ENCODE peak calls at places on chromosome 2, in nine cellular contexts. One of them, this sample, is unnamed.

GRCh38 chr2:156892449-156893335 is 364.8 kb upstream of the GALNT5 start:
- DNase-seq in A673: peak; percentile 61
- DNase-seq in left ventricle myocardium inferior: no peak
- DNase-seq in psoas muscle: no peak
- DNase-seq in amygdala: no peak
- DNase-seq in tibial nerve: peak; percentile 7
- DNase-seq in stimulated activated CD4-positive, alpha-beta T cell treated with anti-CD3 and anti-CD28 coated beads, TNF-alpha, amount 100 ng/mL, for 4 hours: no peak
- DNase-seq in neural crest cell: peak; percentile 9
- DNase-seq in stimulated activated CD8-positive, alpha-beta memory T cell treated with anti-CD3 and anti-CD28 coated beads, Interleukin-12 subunit alpha, Interleukin-12 subunit beta, amount 100 ng/mL, for 4 hours: no peak
- DNase-seq in this sample: peak; percentile 58

GRCh38 chr2:234479465-234479864 is 17.4 kb downstream of the ARL4C start:
- DNase-seq in stimulated activated CD8-positive, alpha-beta memory T cell treated with anti-CD3 and anti-CD28 coated beads, Interleukin-12 subunit alpha, Interleukin-12 subunit beta, amount 100 ng/mL, for 4 hours: no peak
- DNase-seq in neural crest cell: no peak
- DNase-seq in psoas muscle: no peak
- DNase-seq in tibial nerve: no peak
- DNase-seq in A673: no peak
- DNase-seq in stimulated activated CD4-positive, alpha-beta T cell treated with anti-CD3 and anti-CD28 coated beads, TNF-alpha, amount 100 ng/mL, for 4 hours: no peak
- DNase-seq in left ventricle myocardium inferior: no peak
- DNase-seq in amygdala: no peak
- DNase-seq in this sample: no peak

GRCh38 chr2:230129343-230129742 is 60.6 kb upstream of the SLC16A14 start:
- DNase-seq in tibial nerve: no peak
- DNase-seq in amygdala: no peak
- DNase-seq in left ventricle myocardium inferior: no peak
- DNase-seq in A673: no peak
- DNase-seq in stimulated activated CD4-positive, alpha-beta T cell treated with anti-CD3 and anti-CD28 coated beads, TNF-alpha, amount 100 ng/mL, for 4 hours: no peak
- DNase-seq in stimulated activated CD8-positive, alpha-beta memory T cell treated with anti-CD3 and anti-CD28 coated beads, Interleukin-12 subunit alpha, Interleukin-12 subunit beta, amount 100 ng/mL, for 4 hours: no peak
- DNase-seq in psoas muscle: no peak
- DNase-seq in neural crest cell: no peak
- DNase-seq in this sample: no peak

GRCh38 chr2:88841224-88841929 is 149.9 kb downstream of the RPIA start:
- DNase-seq in tibial nerve: no peak
- DNase-seq in left ventricle myocardium inferior: no peak
- DNase-seq in amygdala: no peak
- DNase-seq in stimulated activated CD4-positive, alpha-beta T cell treated with anti-CD3 and anti-CD28 coated beads, TNF-alpha, amount 100 ng/mL, for 4 hours: no peak
- DNase-seq in stimulated activated CD8-positive, alpha-beta memory T cell treated with anti-CD3 and anti-CD28 coated beads, Interleukin-12 subunit alpha, Interleukin-12 subunit beta, amount 100 ng/mL, for 4 hours: no peak
- DNase-seq in neural crest cell: no peak
- DNase-seq in A673: no peak
- DNase-seq in psoas muscle: no peak
- DNase-seq in this sample: no peak

GRCh38 chr2:240224676-240225075 is 84.2 kb upstream of the OTOS start:
- DNase-seq in stimulated activated CD8-positive, alpha-beta memory T cell treated with anti-CD3 and anti-CD28 coated beads, Interleukin-12 subunit alpha, Interleukin-12 subunit beta, amount 100 ng/mL, for 4 hours: no peak
- DNase-seq in left ventricle myocardium inferior: no peak
- DNase-seq in A673: no peak
- DNase-seq in psoas muscle: no peak
- DNase-seq in neural crest cell: no peak
- DNase-seq in tibial nerve: no peak
- DNase-seq in stimulated activated CD4-positive, alpha-beta T cell treated with anti-CD3 and anti-CD28 coated beads, TNF-alpha, amount 100 ng/mL, for 4 hours: no peak
- DNase-seq in amygdala: no peak
- DNase-seq in this sample: peak; percentile 93

GRCh38 chr2:39379643-39380524 is 57.2 kb downstream of the MAP4K3 start:
- DNase-seq in tibial nerve: peak; percentile 65
- DNase-seq in stimulated activated CD4-positive, alpha-beta T cell treated with anti-CD3 and anti-CD28 coated beads, TNF-alpha, amount 100 ng/mL, for 4 hours: no peak
- DNase-seq in neural crest cell: no peak
- DNase-seq in A673: peak; percentile 63
- DNase-seq in psoas muscle: no peak
- DNase-seq in stimulated activated CD8-positive, alpha-beta memory T cell treated with anti-CD3 and anti-CD28 coated beads, Interleukin-12 subunit alpha, Interleukin-12 subunit beta, amount 100 ng/mL, for 4 hours: no peak
- DNase-seq in amygdala: no peak
- DNase-seq in left ventricle myocardium inferior: no peak
- DNase-seq in this sample: peak; percentile 79

GRCh38 chr2:240425236-240425615 is 10.2 kb upstream of the GPC1 start:
- DNase-seq in neural crest cell: no peak
- DNase-seq in amygdala: no peak
- DNase-seq in tibial nerve: no peak
- DNase-seq in stimulated activated CD4-positive, alpha-beta T cell treated with anti-CD3 and anti-CD28 coated beads, TNF-alpha, amount 100 ng/mL, for 4 hours: no peak
- DNase-seq in psoas muscle: no peak
- DNase-seq in A673: no peak
- DNase-seq in stimulated activated CD8-positive, alpha-beta memory T cell treated with anti-CD3 and anti-CD28 coated beads, Interleukin-12 subunit alpha, Interleukin-12 subunit beta, amount 100 ng/mL, for 4 hours: no peak
- DNase-seq in left ventricle myocardium inferior: no peak
- DNase-seq in this sample: peak; percentile 7

GRCh38 chr2:156769802-156770201 is 333.6 kb downstream of the GPD2 start:
- DNase-seq in stimulated activated CD4-positive, alpha-beta T cell treated with anti-CD3 and anti-CD28 coated beads, TNF-alpha, amount 100 ng/mL, for 4 hours: no peak
- DNase-seq in amygdala: no peak
- DNase-seq in psoas muscle: no peak
- DNase-seq in A673: no peak
- DNase-seq in tibial nerve: no peak
- DNase-seq in neural crest cell: no peak
- DNase-seq in stimulated activated CD8-positive, alpha-beta memory T cell treated with anti-CD3 and anti-CD28 coated beads, Interleukin-12 subunit alpha, Interleukin-12 subunit beta, amount 100 ng/mL, for 4 hours: no peak
- DNase-seq in left ventricle myocardium inferior: no peak
- DNase-seq in this sample: no peak

GRCh38 chr2:129396980-129397599 is 582.4 kb upstream of the RAB6C start:
- DNase-seq in A673: peak; percentile 54
- DNase-seq in neural crest cell: no peak
- DNase-seq in psoas muscle: no peak
- DNase-seq in stimulated activated CD4-positive, alpha-beta T cell treated with anti-CD3 and anti-CD28 coated beads, TNF-alpha, amount 100 ng/mL, for 4 hours: no peak
- DNase-seq in amygdala: no peak
- DNase-seq in tibial nerve: peak; percentile 22
- DNase-seq in left ventricle myocardium inferior: no peak
- DNase-seq in stimulated activated CD8-positive, alpha-beta memory T cell treated with anti-CD3 and anti-CD28 coated beads, Interleukin-12 subunit alpha, Interleukin-12 subunit beta, amount 100 ng/mL, for 4 hours: no peak
- DNase-seq in this sample: peak; percentile 1

GRCh38 chr2:110793034-110793433 is 60.7 kb downstream of the ACOXL start:
- DNase-seq in tibial nerve: no peak
- DNase-seq in left ventricle myocardium inferior: no peak
- DNase-seq in stimulated activated CD8-positive, alpha-beta memory T cell treated with anti-CD3 and anti-CD28 coated beads, Interleukin-12 subunit alpha, Interleukin-12 subunit beta, amount 100 ng/mL, for 4 hours: no peak
- DNase-seq in stimulated activated CD4-positive, alpha-beta T cell treated with anti-CD3 and anti-CD28 coated beads, TNF-alpha, amount 100 ng/mL, for 4 hours: no peak
- DNase-seq in psoas muscle: no peak
- DNase-seq in amygdala: no peak
- DNase-seq in neural crest cell: no peak
- DNase-seq in A673: no peak
- DNase-seq in this sample: no peak

This sample was measured in amniotic epithelial cell.